ENCODE peak calls at places on chromosomes 2 and 18, in five cellular contexts. Y is stimulated activated CD4-positive, alpha-beta T cell treated with anti-CD3 and anti-CD28 coated beads, TNF-alpha, amount 100 ng/mL, for 4 hours; B is left ventricle myocardium inferior; H is ACHN; V is T-helper 9 cell. L is an unnamed sample.

GRCh38 chr2:85794038-85794441 is 40.2 kb downstream of the ATOH8 start:
- DNase-seq in Y (no peak), B (no peak), H (no peak), V (no peak), L (no peak)

GRCh38 chr18:79903787-79904356 is 47.6 kb downstream of the SLC66A2 start:
- DNase-seq in Y (no peak), B (no peak), H (no peak), V (no peak), L (no peak)

GRCh38 chr2:182372661-182373060 is 54.2 kb downstream of the PDE1A start:
- DNase-seq in Y (no peak), B (no peak), H (peak), V (no peak), L (peak)

GRCh38 chr18:48540329-48541025 is 1.6 kb downstream of the CTIF start:
- DNase-seq in Y (peak), B (peak), H (peak), V (peak), L (peak)

GRCh38 chr2:36573165-36573564 is 24.8 kb downstream of the FEZ2 start:
- DNase-seq in Y (no peak), B (no peak), H (no peak), V (no peak), L (no peak)

GRCh38 chr2:197356136-197356535 is 45.6 kb upstream of the ANKRD44 start:
- DNase-seq in Y (no peak), B (no peak), H (no peak), V (no peak), L (no peak)

GRCh38 chr2:42096869-42097591 is 49.2 kb downstream of the PKDCC start:
- DNase-seq in Y (no peak), B (no peak), H (no peak), V (no peak), L (no peak)

GRCh38 chr2:54889053-54889452 is 161.2 kb downstream of the RTN4 start:
- DNase-seq in Y (no peak), B (no peak), H (no peak), V (no peak), L (no peak)

GRCh38 chr2:53964237-53964952 is 6.4 kb downstream of the PSME4 start:
- DNase-seq in Y (no peak), B (no peak), H (no peak), V (no peak), L (no peak)

GRCh38 chr18:58005885-58006523 is 38.0 kb upstream of the NEDD4L start:
- DNase-seq in Y (no peak), B (no peak), H (no peak), V (no peak), L (no peak)

GRCh38 chr2:158325031-158325781 is 131.3 kb downstream of the CCDC148 start:
- DNase-seq in Y (no peak), B (no peak), H (peak), V (no peak), L (no peak)

GRCh38 chr2:234290671-234291070 is 206.2 kb downstream of the ARL4C start:
- DNase-seq in Y (peak), B (no peak), H (no peak), V (peak), L (peak)

GRCh38 chr2:47357475-47357874 is 45.5 kb upstream of the MSH2 start:
- DNase-seq in Y (no peak), B (no peak), H (peak), V (no peak), L (no peak)

GRCh38 chr2:234708091-234708683 is 211.3 kb upstream of the ARL4C start:
- DNase-seq in Y (no peak), B (no peak), H (no peak), V (no peak), L (peak)

GRCh38 chr2:26849056-26850001 is 1.4 kb downstream of the DPYSL5 start:
- DNase-seq in Y (no peak), B (no peak), H (no peak), V (no peak), L (no peak)

GRCh38 chr18:11866764-11867163 is 15.6 kb downstream of the CHMP1B start:
- DNase-seq in Y (no peak), B (no peak), H (no peak), V (no peak), L (no peak)

GRCh38 chr2:64609229-64609994 is 44.3 kb downstream of the SERTAD2 start:
- DNase-seq in Y (peak), B (peak), H (peak), V (peak), L (no peak)

GRCh38 chr18:44799422-44800421 is 119.0 kb downstream of the SETBP1 start:
- DNase-seq in Y (no peak), B (no peak), H (peak), V (no peak), L (no peak)

GRCh38 chr2:59025157-59025757 is 784.1 kb upstream of the FANCL start:
- DNase-seq in Y (no peak), B (peak), H (peak), V (no peak), L (no peak)

GRCh38 chr2:180728928-180729559 is 251.4 kb upstream of the UBE2E3 start:
- DNase-seq in Y (no peak), B (no peak), H (peak), V (no peak), L (no peak)

GRCh38 chr2:196589429-196589828 is 50.1 kb upstream of the CCDC150 start:
- DNase-seq in Y (no peak), B (no peak), H (no peak), V (no peak), L (no peak)

GRCh38 chr18:50866765-50867164 is 12.2 kb upstream of the ME2 start:
- DNase-seq in Y (no peak), B (no peak), H (peak), V (no peak), L (no peak)

GRCh38 chr2:46811379-46812310 is 104.0 kb downstream of the MCFD2 start:
- DNase-seq in Y (no peak), B (no peak), H (no peak), V (no peak), L (no peak)

GRCh38 chr2:218438601-218439000 is 19.7 kb downstream of the VIL1 start:
- DNase-seq in Y (no peak), B (peak), H (no peak), V (no peak), L (no peak)

GRCh38 chr2:133599211-133599610 is 30.9 kb upstream of the NCKAP5 start:
- DNase-seq in Y (no peak), B (no peak), H (no peak), V (no peak), L (no peak)

GRCh38 chr2:137910641-137911040 is 53.6 kb upstream of the HNMT start:
- DNase-seq in Y (no peak), B (no peak), H (peak), V (no peak), L (no peak)

GRCh38 chr18:76988015-76988826 is 144.4 kb downstream of the MBP start:
- DNase-seq in Y (no peak), B (peak), H (no peak), V (no peak), L (peak)

GRCh38 chr18:8254664-8255063 is 354.6 kb upstream of the RAB12 start:
- DNase-seq in Y (no peak), B (no peak), H (no peak), V (no peak), L (no peak)

L was measured in gastrocnemius medialis.